ENCODE peak calls at places on chromosomes 4 and X, in six cellular contexts. O is NCI-H2171 treated with DMSO at 0.1 percent for 48 hours; Z is activated T-helper 1 cell treated with anti-CD3 and anti-CD28 coated beads, Interleukin-2, amount 50 U/mL, for 16 hours; E is activated gamma-delta T cell treated with Interleukin-2 at 50 U/mL for 16 hours; H is endothelial cell; P is H4. C is an unnamed sample.

GRCh38 chrX:64394874-64395567 is at the start of gene MTMR8:
- DNase-seq in O (peak; percentile 69), Z (peak; percentile 50), E (peak; percentile 66), H (peak; percentile 67), P (peak; percentile 42), C (peak; percentile 83)

GRCh38 chrX:143571521-143571920 is 54.2 kb upstream of the SPANXN3 start:
- DNase-seq in O (no peak), Z (no peak), E (no peak), H (no peak), P (peak; percentile 5), C (no peak)

GRCh38 chr4:2837904-2838496 is 5.6 kb upstream of the ADD1 start:
- DNase-seq in O (no peak), Z (peak; percentile 55), E (peak; percentile 72), H (no peak), P (no peak), C (no peak)

GRCh38 chrX:129472116-129472515 is 51.2 kb downstream of the SMARCA1 start:
- DNase-seq in O (no peak), Z (no peak), E (no peak), H (no peak), P (no peak), C (no peak)

GRCh38 chr4:118813561-118813960 is 22.4 kb downstream of the SEC24D start:
- DNase-seq in O (no peak), Z (no peak), E (no peak), H (no peak), P (no peak), C (no peak)

GRCh38 chr4:94621491-94622080 is 136.2 kb upstream of the BMPR1B start:
- DNase-seq in O (peak; percentile 34), Z (no peak), E (no peak), H (peak; percentile 27), P (peak; percentile 38), C (peak; percentile 12)

GRCh38 chr4:137519406-137519805 is 12.9 kb downstream of the PCDH18 start:
- DNase-seq in O (no peak), Z (no peak), E (no peak), H (no peak), P (peak; percentile 16), C (no peak)

GRCh38 chr4:88158360-88159136 is at the start of gene ABCG2:
- DNase-seq in O (no peak), Z (no peak), E (no peak), H (peak; percentile 31), P (peak; percentile 70), C (no peak)

GRCh38 chr4:76067652-76068286 is 6.7 kb upstream of the ART3 start:
- DNase-seq in O (peak; percentile 3), Z (peak; percentile 28), E (peak; percentile 58), H (peak; percentile 76), P (peak; percentile 53), C (peak; percentile 88)

C was measured in body of pancreas.